ENCODE peak calls at places on chromosomes 7 and 10, in ten cellular contexts. I is ovary, K is HCT116, B is adrenal gland, H is tibial nerve, W is heart left ventricle, S is IMR-90, O is HepG2, T is uterus, L is prostate gland. V is an unnamed sample.
A peak's percentile ranks its signal among the peaks of the same experiment; 100 is the strongest.

GRCh38 chr10:77687018-77687417 is 49.4 kb upstream of the KCNMA1 start:
- DNase-seq in I (no peak), K (no peak), B (no peak), H (no peak), W (no peak), S (no peak), O (no peak), T (no peak), L (no peak), V (no peak)

GRCh38 chr7:144403649-144404061 is at the start of gene NOBOX:
- DNase-seq in I (no peak), K (no peak), B (no peak), H (no peak), W (no peak), S (no peak), O (no peak), T (no peak), L (no peak), V (no peak)

GRCh38 chr7:155972651-155973349 is 160.5 kb upstream of the SHH start:
- DNase-seq in I (no peak), K (no peak), B (peak; percentile 5), H (no peak), W (no peak), S (no peak), O (no peak), T (no peak), L (no peak), V (no peak)

GRCh38 chr7:142583424-142583823 is 165.8 kb upstream of the PRSS1 start:
- DNase-seq in I (no peak), K (peak; percentile 63), B (peak; percentile 56), H (no peak), W (no peak), S (peak; percentile 92), O (no peak), T (no peak), L (no peak), V (no peak)

GRCh38 chr7:106767498-106768323 is 97.4 kb upstream of the PIK3CG start:
- DNase-seq in I (no peak), K (no peak), B (no peak), H (no peak), W (no peak), S (peak; percentile 90), O (no peak), T (no peak), L (no peak), V (no peak)

GRCh38 chr7:144738708-144739314 is 97.0 kb downstream of the TPK1 start:
- DNase-seq in I (no peak), K (peak; percentile 18), B (no peak), H (no peak), W (no peak), S (no peak), O (peak; percentile 12), T (no peak), L (peak; percentile 6), V (no peak)

GRCh38 chr10:48249004-48249762 is 25.3 kb downstream of the FRMPD2 start:
- DNase-seq in I (no peak), K (no peak), B (no peak), H (no peak), W (no peak), S (no peak), O (no peak), T (no peak), L (no peak), V (no peak)

GRCh38 chr7:66682350-66683093 is 53.8 kb downstream of the KCTD7 start:
- DNase-seq in I (peak; percentile 68), K (no peak), B (peak; percentile 73), H (no peak), W (no peak), S (peak; percentile 64), O (no peak), T (no peak), L (no peak), V (no peak)

DNA sequence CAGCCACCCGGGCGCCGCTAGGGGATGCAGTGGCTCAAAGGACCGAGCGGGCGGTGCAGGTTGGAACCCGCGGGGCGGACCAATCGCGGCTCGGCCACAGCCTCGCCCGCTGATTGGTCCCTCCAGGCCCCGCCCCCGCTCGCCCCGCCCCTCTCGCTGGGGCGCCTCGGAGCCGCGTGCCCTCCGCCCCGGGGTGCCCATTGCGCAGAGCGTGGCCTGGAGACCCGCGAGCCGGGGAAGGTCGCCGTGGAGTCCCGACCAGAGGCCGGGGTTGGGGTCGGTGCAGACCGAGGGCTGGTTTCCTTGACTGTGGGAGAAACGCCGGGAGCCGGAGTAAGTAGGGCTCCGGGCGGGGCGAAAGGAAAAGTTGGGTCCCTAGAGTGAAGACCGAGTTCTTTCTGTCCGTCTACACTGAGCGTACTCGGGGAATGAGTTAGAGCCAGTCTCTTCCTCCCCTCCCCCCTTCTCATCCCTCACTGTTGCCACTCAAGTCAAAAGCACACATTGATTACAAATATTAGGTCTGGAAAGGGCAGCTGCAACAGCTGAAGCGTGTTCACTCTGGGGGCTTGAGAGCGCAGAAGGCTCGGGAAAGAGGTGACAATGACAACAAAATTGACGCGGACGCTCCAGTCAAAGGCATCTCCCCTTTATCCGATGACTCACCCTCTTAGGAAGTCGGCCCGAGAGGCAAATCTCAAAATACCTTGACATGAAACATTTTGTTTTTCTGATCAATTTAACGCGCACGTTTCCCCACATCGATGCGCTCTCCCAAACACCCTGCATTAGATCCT is 844 bp upstream of the GATA3 start:
- DNase-seq in I (peak; percentile 52), K (peak; percentile 55), B (peak; percentile 91), H (no peak), W (peak; percentile 92), S (peak; percentile 70), O (no peak), T (peak; percentile 37), L (peak; percentile 93), V (no peak)
- TF ChIP-seq CTCF in I (no peak), K (peak; percentile 73), B (peak; percentile 94), H (peak; percentile 34), W (peak; percentile 71), S (peak; percentile 79), O (peak; percentile 28), T (peak; percentile 51), L (peak; percentile 88), V (peak; percentile 66)

GRCh38 chr7:42023216-42023724 is 213.7 kb downstream of the GLI3 start:
- DNase-seq in I (no peak), K (no peak), B (peak; percentile 46), H (no peak), W (no peak), S (no peak), O (no peak), T (peak; percentile 37), L (no peak), V (no peak)
- H3K36me3 ChIP-seq in I (no peaks in the 10 kb centered on the region), K (no peaks in the 10 kb centered on the region), B (no peaks in the 10 kb centered on the region), H (no peaks in the 10 kb centered on the region), W (peaks cover 8% of the 10 kb centered on the region), S (peaks cover 28% of the 10 kb centered on the region), O (no peaks in the 10 kb centered on the region), T (no peaks in the 10 kb centered on the region), L (no peaks in the 10 kb centered on the region), V (no peaks in the 10 kb centered on the region)

GRCh38 chr10:6088721-6089333 is at the start of gene RBM17:
- DNase-seq in I (peak; percentile 98), K (peak; percentile 94), B (peak; percentile 99), H (peak; percentile 94), W (peak; percentile 98), S (peak; percentile 97), O (peak; percentile 88), T (peak; percentile 98), L (peak; percentile 96), V (peak; percentile 93)
- TF ChIP-seq POLR2A in I (peak; percentile 52), K (peak; percentile 68), B (peak; percentile 80), H (peak; percentile 67), W (no peak), S (peak; percentile 50), O (peak; percentile 66), T (peak; percentile 85), L (peak; percentile 46), V (peak; percentile 64)

DNA sequence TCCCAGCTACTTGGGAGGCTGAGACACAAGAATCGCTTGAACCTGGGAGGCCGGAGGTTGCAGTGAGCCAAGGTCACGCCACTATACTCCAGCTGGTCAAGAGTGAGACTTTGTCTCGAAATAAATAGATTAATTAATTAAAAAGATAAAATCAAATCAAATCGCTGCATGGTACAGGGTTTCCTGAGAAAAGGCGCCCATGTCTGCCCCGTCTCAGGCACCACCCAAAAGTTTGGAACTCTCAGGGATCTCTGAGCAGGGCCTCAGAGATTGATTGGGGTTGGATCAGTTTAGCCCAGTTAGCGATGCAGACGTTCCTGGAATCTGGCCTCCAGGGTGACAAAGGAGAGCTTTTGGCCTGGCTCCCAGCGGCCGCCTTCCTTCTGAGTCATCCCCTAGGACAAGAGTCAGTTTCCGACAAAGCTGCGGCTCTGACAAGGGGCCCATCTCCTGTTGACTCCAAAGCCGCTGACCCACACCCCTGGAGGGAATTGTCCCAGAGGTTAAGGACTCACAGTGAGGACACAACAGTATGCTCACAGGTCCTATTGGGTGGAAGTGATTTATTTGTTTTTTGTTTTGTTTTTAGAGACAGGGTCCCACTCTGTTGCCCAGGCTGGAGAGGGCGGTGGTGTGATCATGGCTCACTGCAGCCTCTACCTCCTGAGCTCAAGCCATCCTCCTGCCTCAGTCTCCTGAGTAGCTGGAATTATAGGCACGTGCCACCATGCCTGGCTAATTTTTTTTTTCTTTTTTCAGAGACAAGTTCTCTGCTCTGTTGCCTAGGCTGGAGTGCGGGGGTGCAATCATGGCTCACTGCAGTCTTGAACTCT is 6.8 kb downstream of the ORAI2 start:
- DNase-seq in I (no peak), K (peak; percentile 79), B (peak; percentile 98), H (no peak), W (peak; percentile 86), S (peak; percentile 79), O (peak; percentile 72), T (no peak), L (peak; percentile 61), V (no peak)
- TF ChIP-seq CTCF in I (no peak), K (no peak), B (no peak), H (no peak), W (no peak), S (no peak), O (no peak), T (no peak), L (no peak), V (no peak)

GRCh38 chr10:112970036-112970435 is 20.0 kb downstream of the TCF7L2 start:
- DNase-seq in I (no peak), K (no peak), B (no peak), H (no peak), W (no peak), S (peak; percentile 35), O (no peak), T (no peak), L (no peak), V (no peak)
- H3K36me3 ChIP-seq in I (no peaks in the 10 kb centered on the region), K (peaks cover 62% of the 10 kb centered on the region), B (no peaks in the 10 kb centered on the region), H (no peaks in the 10 kb centered on the region), W (peaks cover 31% of the 10 kb centered on the region), S (peaks cover 18% of the 10 kb centered on the region), O (peaks cover 54% of the 10 kb centered on the region), T (no peaks in the 10 kb centered on the region), L (no peaks in the 10 kb centered on the region), V (no peaks in the 10 kb centered on the region)

GRCh38 chr10:71961831-71962230 is 2.4 kb upstream of the CHST3 start:
- DNase-seq in I (no peak), K (no peak), B (no peak), H (no peak), W (no peak), S (no peak), O (no peak), T (no peak), L (no peak), V (no peak)
- TF ChIP-seq POLR2A in I (no peak), K (no peak), B (no peak), H (no peak), W (no peak), S (no peak), O (no peak), T (no peak), L (no peak), V (no peak)